ENCODE peak calls at places on chromosome 3, in ten cellular contexts. One of them, this sample, is unnamed.

GRCh38 chr3:137217733-137218132 is 259.9 kb downstream of the IL20RB start:
- DNase-seq in kidney epithelial cell: no peak
- DNase-seq in Panc1: no peak
- DNase-seq in upper lobe of left lung: no peak
- DNase-seq in heart left ventricle: no peak
- DNase-seq in OCI-LY7: no peak
- DNase-seq in CD8-positive, alpha-beta T cell: no peak
- DNase-seq in tibial artery: no peak
- DNase-seq in fibroblast of mammary gland: no peak
- DNase-seq in PC-9: peak
- DNase-seq in this sample: no peak

GRCh38 chr3:160169139-160169830 is 55.9 kb upstream of the C3orf80 start:
- DNase-seq in kidney epithelial cell: peak
- DNase-seq in Panc1: no peak
- DNase-seq in upper lobe of left lung: no peak
- DNase-seq in heart left ventricle: no peak
- DNase-seq in OCI-LY7: no peak
- DNase-seq in CD8-positive, alpha-beta T cell: no peak
- DNase-seq in tibial artery: no peak
- DNase-seq in fibroblast of mammary gland: peak
- DNase-seq in PC-9: no peak
- DNase-seq in this sample: no peak

GRCh38 chr3:157160652-157161480 is 919 bp upstream of the CCNL1 start:
- DNase-seq in kidney epithelial cell: peak
- DNase-seq in Panc1: no peak
- DNase-seq in upper lobe of left lung: peak
- DNase-seq in heart left ventricle: peak
- DNase-seq in OCI-LY7: no peak
- DNase-seq in CD8-positive, alpha-beta T cell: peak
- DNase-seq in tibial artery: peak
- DNase-seq in fibroblast of mammary gland: peak
- DNase-seq in PC-9: peak
- DNase-seq in this sample: peak

GRCh38 chr3:171860830-171861535 is 17.8 kb downstream of the TMEM212 start:
- DNase-seq in kidney epithelial cell: no peak
- DNase-seq in Panc1: no peak
- DNase-seq in upper lobe of left lung: no peak
- DNase-seq in heart left ventricle: peak
- DNase-seq in OCI-LY7: no peak
- DNase-seq in CD8-positive, alpha-beta T cell: no peak
- DNase-seq in tibial artery: no peak
- DNase-seq in fibroblast of mammary gland: peak
- DNase-seq in PC-9: no peak
- DNase-seq in this sample: no peak

GRCh38 chr3:10804183-10804648 is 11.8 kb upstream of the SLC6A11 start:
- DNase-seq in kidney epithelial cell: peak
- DNase-seq in Panc1: no peak
- DNase-seq in upper lobe of left lung: no peak
- DNase-seq in heart left ventricle: no peak
- DNase-seq in OCI-LY7: no peak
- DNase-seq in CD8-positive, alpha-beta T cell: no peak
- DNase-seq in tibial artery: no peak
- DNase-seq in fibroblast of mammary gland: peak
- DNase-seq in PC-9: peak
- DNase-seq in this sample: no peak

GRCh38 chr3:127691494-127691893 is 18.7 kb downstream of the ABTB1 start:
- DNase-seq in kidney epithelial cell: no peak
- DNase-seq in Panc1: no peak
- DNase-seq in upper lobe of left lung: no peak
- DNase-seq in heart left ventricle: no peak
- DNase-seq in OCI-LY7: no peak
- DNase-seq in CD8-positive, alpha-beta T cell: no peak
- DNase-seq in tibial artery: no peak
- DNase-seq in fibroblast of mammary gland: no peak
- DNase-seq in PC-9: no peak
- DNase-seq in this sample: no peak

GRCh38 chr3:73623316-73623715 is 1.4 kb downstream of the PDZRN3 start:
- DNase-seq in kidney epithelial cell: no peak
- DNase-seq in Panc1: no peak
- DNase-seq in upper lobe of left lung: no peak
- DNase-seq in heart left ventricle: peak
- DNase-seq in OCI-LY7: no peak
- DNase-seq in CD8-positive, alpha-beta T cell: no peak
- DNase-seq in tibial artery: no peak
- DNase-seq in fibroblast of mammary gland: peak
- DNase-seq in PC-9: no peak
- DNase-seq in this sample: no peak

GRCh38 chr3:122727279-122727678 is 46.6 kb downstream of the PARP14 start:
- DNase-seq in kidney epithelial cell: no peak
- DNase-seq in Panc1: no peak
- DNase-seq in upper lobe of left lung: no peak
- DNase-seq in heart left ventricle: no peak
- DNase-seq in OCI-LY7: no peak
- DNase-seq in CD8-positive, alpha-beta T cell: no peak
- DNase-seq in tibial artery: no peak
- DNase-seq in fibroblast of mammary gland: no peak
- DNase-seq in PC-9: no peak
- DNase-seq in this sample: no peak

GRCh38 chr3:139302084-139302800 is 41.6 kb upstream of the MRPS22 start:
- DNase-seq in kidney epithelial cell: peak
- DNase-seq in Panc1: peak
- DNase-seq in upper lobe of left lung: no peak
- DNase-seq in heart left ventricle: peak
- DNase-seq in OCI-LY7: no peak
- DNase-seq in CD8-positive, alpha-beta T cell: no peak
- DNase-seq in tibial artery: no peak
- DNase-seq in fibroblast of mammary gland: peak
- DNase-seq in PC-9: peak
- DNase-seq in this sample: no peak

GRCh38 chr3:103965764-103966163 is 1400.9 kb upstream of the ALCAM start:
- DNase-seq in kidney epithelial cell: no peak
- DNase-seq in Panc1: no peak
- DNase-seq in upper lobe of left lung: no peak
- DNase-seq in heart left ventricle: no peak
- DNase-seq in OCI-LY7: no peak
- DNase-seq in CD8-positive, alpha-beta T cell: no peak
- DNase-seq in tibial artery: no peak
- DNase-seq in fibroblast of mammary gland: no peak
- DNase-seq in PC-9: no peak
- DNase-seq in this sample: no peak

GRCh38 chr3:31412832-31413231 is 119.9 kb upstream of the STT3B start:
- DNase-seq in kidney epithelial cell: no peak
- DNase-seq in Panc1: peak
- DNase-seq in upper lobe of left lung: no peak
- DNase-seq in heart left ventricle: no peak
- DNase-seq in OCI-LY7: no peak
- DNase-seq in CD8-positive, alpha-beta T cell: no peak
- DNase-seq in tibial artery: no peak
- DNase-seq in fibroblast of mammary gland: peak
- DNase-seq in PC-9: no peak
- DNase-seq in this sample: no peak

GRCh38 chr3:133413166-133414020 is 13.5 kb downstream of the BFSP2 start:
- DNase-seq in kidney epithelial cell: no peak
- DNase-seq in Panc1: peak
- DNase-seq in upper lobe of left lung: no peak
- DNase-seq in heart left ventricle: no peak
- DNase-seq in OCI-LY7: no peak
- DNase-seq in CD8-positive, alpha-beta T cell: no peak
- DNase-seq in tibial artery: no peak
- DNase-seq in fibroblast of mammary gland: peak
- DNase-seq in PC-9: no peak
- DNase-seq in this sample: no peak
- H3K4me3 ChIP-seq in kidney epithelial cell: no peak
- H3K4me3 ChIP-seq in Panc1: peak
- H3K4me3 ChIP-seq in upper lobe of left lung: no peak
- H3K4me3 ChIP-seq in heart left ventricle: peak
- H3K4me3 ChIP-seq in OCI-LY7: no peak
- H3K4me3 ChIP-seq in CD8-positive, alpha-beta T cell: no peak
- H3K4me3 ChIP-seq in tibial artery: peak
- H3K4me3 ChIP-seq in fibroblast of mammary gland: no peak
- H3K4me3 ChIP-seq in PC-9: no peak
- H3K4me3 ChIP-seq in this sample: no peak

GRCh38 chr3:186365202-186365974 is 3.4 kb upstream of the DGKG start:
- DNase-seq in kidney epithelial cell: no peak
- DNase-seq in Panc1: no peak
- DNase-seq in upper lobe of left lung: no peak
- DNase-seq in heart left ventricle: peak
- DNase-seq in OCI-LY7: no peak
- DNase-seq in CD8-positive, alpha-beta T cell: no peak
- DNase-seq in tibial artery: peak
- DNase-seq in fibroblast of mammary gland: peak
- DNase-seq in PC-9: no peak
- DNase-seq in this sample: no peak
- H3K4me3 ChIP-seq in kidney epithelial cell: no peak
- H3K4me3 ChIP-seq in Panc1: no peak
- H3K4me3 ChIP-seq in upper lobe of left lung: no peak
- H3K4me3 ChIP-seq in heart left ventricle: no peak
- H3K4me3 ChIP-seq in OCI-LY7: no peak
- H3K4me3 ChIP-seq in CD8-positive, alpha-beta T cell: no peak
- H3K4me3 ChIP-seq in tibial artery: peak
- H3K4me3 ChIP-seq in fibroblast of mammary gland: no peak
- H3K4me3 ChIP-seq in PC-9: no peak
- H3K4me3 ChIP-seq in this sample: no peak

GRCh38 chr3:3800685-3801509 is 1.7 kb downstream of the LRRN1 start:
- DNase-seq in kidney epithelial cell: no peak
- DNase-seq in Panc1: no peak
- DNase-seq in upper lobe of left lung: peak
- DNase-seq in heart left ventricle: peak
- DNase-seq in OCI-LY7: no peak
- DNase-seq in CD8-positive, alpha-beta T cell: no peak
- DNase-seq in tibial artery: peak
- DNase-seq in fibroblast of mammary gland: no peak
- DNase-seq in PC-9: peak
- DNase-seq in this sample: no peak

GRCh38 chr3:3800076-3800448 is 831 bp downstream of the LRRN1 start:
- DNase-seq in kidney epithelial cell: no peak
- DNase-seq in Panc1: no peak
- DNase-seq in upper lobe of left lung: no peak
- DNase-seq in heart left ventricle: peak
- DNase-seq in OCI-LY7: no peak
- DNase-seq in CD8-positive, alpha-beta T cell: no peak
- DNase-seq in tibial artery: no peak
- DNase-seq in fibroblast of mammary gland: no peak
- DNase-seq in PC-9: peak
- DNase-seq in this sample: no peak

GRCh38 chr3:3801510-3801841 is 2.2 kb downstream of the LRRN1 start:
- DNase-seq in kidney epithelial cell: no peak
- DNase-seq in Panc1: no peak
- DNase-seq in upper lobe of left lung: no peak
- DNase-seq in heart left ventricle: no peak
- DNase-seq in OCI-LY7: no peak
- DNase-seq in CD8-positive, alpha-beta T cell: no peak
- DNase-seq in tibial artery: no peak
- DNase-seq in fibroblast of mammary gland: no peak
- DNase-seq in PC-9: no peak
- DNase-seq in this sample: no peak

GRCh38 chr3:3799173-3800075 is at the start of gene LRRN1:
- DNase-seq in kidney epithelial cell: no peak
- DNase-seq in Panc1: no peak
- DNase-seq in upper lobe of left lung: peak
- DNase-seq in heart left ventricle: peak
- DNase-seq in OCI-LY7: no peak
- DNase-seq in CD8-positive, alpha-beta T cell: peak
- DNase-seq in tibial artery: peak
- DNase-seq in fibroblast of mammary gland: no peak
- DNase-seq in PC-9: peak
- DNase-seq in this sample: peak

DNA sequence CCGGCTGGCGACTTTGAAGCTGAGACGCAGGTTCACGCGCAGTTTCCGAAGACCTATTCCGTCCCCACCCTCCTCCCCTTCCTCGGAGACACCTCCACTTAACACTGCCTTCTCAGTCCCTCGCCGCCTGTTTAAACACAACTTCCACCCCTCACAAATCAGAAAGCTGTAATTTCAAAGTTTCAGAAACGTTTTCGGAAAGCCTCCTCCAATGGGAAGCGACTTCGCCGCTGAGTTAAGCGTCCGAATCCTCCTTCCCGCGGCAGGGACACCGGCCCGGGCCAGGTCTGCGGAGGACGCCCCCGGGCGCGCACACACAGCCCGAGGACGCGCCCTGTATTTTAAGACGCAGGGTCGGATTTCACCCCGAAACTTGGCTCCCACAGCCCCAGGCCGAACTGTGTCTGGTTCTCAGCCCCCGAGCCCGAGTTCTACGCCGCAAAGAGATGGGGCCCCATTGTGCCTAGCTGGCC is 554 bp upstream of the LRRN1 start:
- DNase-seq in kidney epithelial cell: no peak
- DNase-seq in Panc1: no peak
- DNase-seq in upper lobe of left lung: peak
- DNase-seq in heart left ventricle: peak
- DNase-seq in OCI-LY7: no peak
- DNase-seq in CD8-positive, alpha-beta T cell: peak
- DNase-seq in tibial artery: no peak
- DNase-seq in fibroblast of mammary gland: no peak
- DNase-seq in PC-9: peak
- DNase-seq in this sample: no peak
- H3K4me3 ChIP-seq in kidney epithelial cell: peak
- H3K4me3 ChIP-seq in Panc1: peak
- H3K4me3 ChIP-seq in upper lobe of left lung: peak
- H3K4me3 ChIP-seq in heart left ventricle: peak
- H3K4me3 ChIP-seq in OCI-LY7: no peak
- H3K4me3 ChIP-seq in CD8-positive, alpha-beta T cell: peak
- H3K4me3 ChIP-seq in tibial artery: peak
- H3K4me3 ChIP-seq in fibroblast of mammary gland: no peak
- H3K4me3 ChIP-seq in PC-9: no peak
- H3K4me3 ChIP-seq in this sample: peak

DNA sequence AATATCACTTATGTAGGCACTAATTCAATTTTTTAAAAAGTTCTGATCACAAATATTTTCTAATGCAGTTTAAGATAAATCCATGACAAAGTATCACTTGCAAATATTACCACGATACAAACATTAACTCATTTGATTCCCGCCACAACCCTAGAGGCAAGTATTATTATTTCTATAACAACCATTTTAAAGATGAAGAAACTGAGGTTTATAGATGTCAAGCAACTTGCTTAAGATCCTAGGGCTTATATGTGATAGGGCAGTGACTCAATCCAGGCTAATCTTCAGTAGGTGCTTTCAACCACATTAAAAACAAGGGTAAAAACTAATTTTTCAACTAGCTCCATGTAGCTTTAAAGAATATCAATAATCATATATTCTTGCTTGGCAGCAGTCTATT is 1.7 kb downstream of the DYNC1LI1 start:
- DNase-seq in kidney epithelial cell: no peak
- DNase-seq in Panc1: no peak
- DNase-seq in upper lobe of left lung: no peak
- DNase-seq in heart left ventricle: no peak
- DNase-seq in OCI-LY7: no peak
- DNase-seq in CD8-positive, alpha-beta T cell: no peak
- DNase-seq in tibial artery: no peak
- DNase-seq in fibroblast of mammary gland: no peak
- DNase-seq in PC-9: no peak
- DNase-seq in this sample: no peak
- H3K4me3 ChIP-seq in kidney epithelial cell: peak
- H3K4me3 ChIP-seq in Panc1: peak
- H3K4me3 ChIP-seq in upper lobe of left lung: no peak
- H3K4me3 ChIP-seq in heart left ventricle: peak
- H3K4me3 ChIP-seq in OCI-LY7: peak
- H3K4me3 ChIP-seq in CD8-positive, alpha-beta T cell: peak
- H3K4me3 ChIP-seq in tibial artery: peak
- H3K4me3 ChIP-seq in fibroblast of mammary gland: peak
- H3K4me3 ChIP-seq in PC-9: peak
- H3K4me3 ChIP-seq in this sample: peak

GRCh38 chr3:56989434-56990294 is 70.8 kb upstream of the SPATA12 start:
- DNase-seq in kidney epithelial cell: no peak
- DNase-seq in Panc1: no peak
- DNase-seq in upper lobe of left lung: no peak
- DNase-seq in heart left ventricle: no peak
- DNase-seq in OCI-LY7: no peak
- DNase-seq in CD8-positive, alpha-beta T cell: no peak
- DNase-seq in tibial artery: no peak
- DNase-seq in fibroblast of mammary gland: peak
- DNase-seq in PC-9: no peak
- DNase-seq in this sample: no peak
- H3K4me3 ChIP-seq in kidney epithelial cell: no peak
- H3K4me3 ChIP-seq in Panc1: no peak
- H3K4me3 ChIP-seq in upper lobe of left lung: no peak
- H3K4me3 ChIP-seq in heart left ventricle: no peak
- H3K4me3 ChIP-seq in OCI-LY7: no peak
- H3K4me3 ChIP-seq in CD8-positive, alpha-beta T cell: no peak
- H3K4me3 ChIP-seq in tibial artery: no peak
- H3K4me3 ChIP-seq in fibroblast of mammary gland: no peak
- H3K4me3 ChIP-seq in PC-9: no peak
- H3K4me3 ChIP-seq in this sample: no peak